ENCODE peak calls at places on chromosomes 13 and 19, in nine cellular contexts. C is CD4-positive, alpha-beta T cell; M is fibroblast of the aortic adventitia; G is neural crest cell; V is IMR-90; W is brain microvascular endothelial cell; X is left lung; D is psoas muscle; T is HCT116. Y is an unnamed sample.

GRCh38 chr19:2334986-2335846 is 6.7 kb downstream of the SPPL2B start:
- DNase-seq in C (no peak), M (no peak), G (no peak), V (no peak), W (no peak), X (no peak), D (no peak), T (no peak), Y (no peak)

GRCh38 chr13:112120031-112120373 is 53.1 kb downstream of the SOX1 start:
- DNase-seq in C (no peak), M (no peak), G (no peak), V (no peak), W (no peak), X (no peak), D (no peak), T (no peak), Y (no peak)

GRCh38 chr13:95298971-95299627 is 2.2 kb downstream of the ABCC4 start:
- DNase-seq in C (no peak), M (peak), G (no peak), V (peak), W (peak), X (no peak), D (no peak), T (peak), Y (peak)

GRCh38 chr13:73467103-73467502 is 408.3 kb downstream of the KLF5 start:
- DNase-seq in C (no peak), M (peak), G (no peak), V (peak), W (no peak), X (no peak), D (no peak), T (no peak), Y (no peak)

GRCh38 chr19:35388277-35389054 is 17.6 kb downstream of the GPR42 start:
- DNase-seq in C (no peak), M (no peak), G (no peak), V (no peak), W (no peak), X (no peak), D (no peak), T (no peak), Y (no peak)

GRCh38 chr19:10290876-10291553 is 1.3 kb downstream of the ICAM5 start:
- DNase-seq in C (no peak), M (no peak), G (no peak), V (peak), W (no peak), X (peak), D (peak), T (peak), Y (peak)

GRCh38 chr19:10864538-10864899 is 6.8 kb upstream of the CARM1 start:
- DNase-seq in C (peak), M (peak), G (peak), V (peak), W (peak), X (peak), D (peak), T (peak), Y (peak)

GRCh38 chr13:99663908-99664307 is 162.6 kb downstream of the TM9SF2 start:
- DNase-seq in C (no peak), M (no peak), G (no peak), V (no peak), W (no peak), X (no peak), D (no peak), T (no peak), Y (no peak)

GRCh38 chr19:27890696-27891095 is 1322.3 kb downstream of the UQCRFS1 start:
- DNase-seq in C (no peak), M (no peak), G (no peak), V (no peak), W (no peak), X (no peak), D (no peak), T (no peak), Y (no peak)

GRCh38 chr19:45772912-45773311 is 3.9 kb upstream of the SIX5 start:
- DNase-seq in C (no peak), M (no peak), G (no peak), V (no peak), W (no peak), X (no peak), D (no peak), T (no peak), Y (no peak)

GRCh38 chr19:45777395-45777961 is 4.8 kb downstream of the DMPK start:
- DNase-seq in C (no peak), M (no peak), G (no peak), V (no peak), W (no peak), X (no peak), D (no peak), T (no peak), Y (no peak)

GRCh38 chr19:45772130-45772880 is 3.3 kb upstream of the SIX5 start:
- DNase-seq in C (no peak), M (no peak), G (no peak), V (no peak), W (no peak), X (no peak), D (no peak), T (no peak), Y (no peak)

GRCh38 chr19:45773384-45773783 is 4.3 kb upstream of the SIX5 start:
- DNase-seq in C (no peak), M (no peak), G (no peak), V (no peak), W (no peak), X (no peak), D (no peak), T (no peak), Y (no peak)

DNA sequence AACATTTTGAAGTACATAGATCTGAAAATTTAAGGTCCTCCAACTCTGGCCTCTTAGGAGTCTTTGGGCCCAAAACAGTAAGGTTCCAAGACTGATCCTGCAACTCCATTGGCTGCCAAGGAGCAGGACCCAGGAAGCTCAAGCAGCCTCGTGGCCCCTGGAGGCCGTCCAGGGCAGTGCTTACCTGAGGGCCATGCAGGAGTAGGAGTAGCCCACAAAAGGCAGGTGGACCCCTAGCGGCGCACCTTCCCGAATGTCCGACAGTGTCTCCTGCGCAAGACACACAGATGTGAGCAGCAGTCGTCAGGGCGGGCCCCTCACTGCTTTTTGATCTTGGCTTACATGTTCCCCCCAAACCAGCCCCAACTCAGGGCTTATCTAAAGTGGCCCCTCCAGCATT is 5.7 kb upstream of the SIX5 start:
- DNase-seq in C (no peak), M (no peak), G (no peak), V (no peak), W (no peak), X (no peak), D (no peak), T (no peak), Y (no peak)
- TF ChIP-seq CTCF in C (no peak), M (no peak), G (no peak), V (no peak), W (peak), X (no peak), D (no peak), T (peak), Y (no peak)

DNA sequence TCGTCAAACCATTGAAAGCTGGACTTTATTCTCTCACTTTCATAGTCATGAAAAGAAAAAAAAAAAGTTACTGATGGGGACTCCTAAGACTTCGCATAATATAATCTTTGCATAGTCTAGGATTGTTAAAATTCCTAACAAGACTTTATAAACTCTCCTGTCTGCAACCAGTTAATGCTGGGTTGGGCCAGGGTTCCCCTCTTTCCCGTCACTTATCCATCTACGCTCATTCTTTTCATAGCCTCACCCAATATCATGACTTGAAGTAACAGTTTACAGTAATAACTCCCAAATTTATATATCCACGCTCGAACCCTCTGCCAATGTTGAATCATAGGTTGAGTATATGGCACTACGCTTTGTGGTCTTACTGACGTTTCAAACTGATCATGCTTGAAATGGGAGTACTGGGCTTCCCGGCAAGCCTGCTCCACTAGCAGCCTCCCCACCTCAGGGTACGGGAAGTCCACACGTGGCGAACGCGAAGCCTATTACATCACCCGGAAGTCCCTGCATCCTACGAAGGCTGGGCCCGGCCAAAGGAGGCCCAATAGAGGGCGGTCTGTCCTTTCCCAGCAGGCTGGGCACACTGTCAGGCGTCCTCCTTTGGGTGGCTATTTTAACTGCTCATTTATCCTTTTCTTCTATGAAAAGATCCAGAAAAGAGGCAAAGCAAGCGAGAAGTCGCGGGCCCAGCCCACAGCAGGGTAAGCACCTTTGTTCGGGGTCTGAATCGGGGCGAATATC is 694 bp upstream of the ZNF460 start:
- DNase-seq in C (peak), M (peak), G (peak), V (peak), W (peak), X (peak), D (peak), T (peak), Y (peak)
- TF ChIP-seq CTCF in C (no peak), M (peak), G (no peak), V (peak), W (peak), X (peak), D (peak), T (peak), Y (peak)

DNA sequence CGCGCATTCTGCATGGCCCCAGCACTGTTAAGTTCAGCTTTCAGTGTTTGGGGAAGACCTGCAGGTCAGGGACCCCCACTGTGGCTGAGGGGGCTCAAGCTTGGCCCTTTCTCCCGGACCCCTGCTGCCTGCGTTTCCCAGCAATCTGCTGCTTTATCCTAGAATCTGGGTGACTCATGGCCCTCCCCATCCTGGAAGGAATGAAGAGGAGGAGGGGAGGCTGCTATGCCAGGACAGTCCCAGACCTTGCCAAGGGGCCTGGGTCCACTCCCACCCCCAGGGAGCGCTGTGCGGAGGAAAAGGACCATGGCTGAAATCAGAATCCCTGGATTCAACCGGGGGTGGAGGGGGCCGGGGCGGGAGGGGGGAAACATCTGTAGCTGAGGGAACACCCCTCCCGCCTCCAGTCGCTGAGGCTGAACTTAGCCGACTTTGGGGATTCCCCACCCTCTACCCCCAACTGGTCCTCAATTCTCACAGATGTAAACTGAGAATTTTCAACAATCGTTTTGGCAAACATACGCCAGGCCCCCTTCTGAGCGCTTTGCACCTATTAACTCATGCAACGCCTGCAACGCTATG is 20.6 kb downstream of the ZNF114 start:
- DNase-seq in C (no peak), M (peak), G (peak), V (peak), W (peak), X (no peak), D (no peak), T (no peak), Y (peak)
- TF ChIP-seq CTCF in C (no peak), M (peak), G (no peak), V (peak), W (peak), X (no peak), D (no peak), T (no peak), Y (no peak)

GRCh38 chr19:38702278-38702677 is 42.0 kb downstream of the CAPN12 start:
- DNase-seq in C (no peak), M (no peak), G (no peak), V (no peak), W (no peak), X (no peak), D (no peak), T (no peak), Y (no peak)

GRCh38 chr19:38706792-38707511 is 37.3 kb downstream of the CAPN12 start:
- DNase-seq in C (no peak), M (no peak), G (no peak), V (no peak), W (peak), X (no peak), D (no peak), T (no peak), Y (no peak)

GRCh38 chr19:38703509-38703908 is 40.8 kb downstream of the CAPN12 start:
- DNase-seq in C (no peak), M (no peak), G (no peak), V (no peak), W (no peak), X (no peak), D (no peak), T (no peak), Y (no peak)

GRCh38 chr19:38705197-38706019 is 38.9 kb downstream of the CAPN12 start:
- DNase-seq in C (no peak), M (no peak), G (no peak), V (no peak), W (no peak), X (no peak), D (no peak), T (no peak), Y (no peak)

DNA sequence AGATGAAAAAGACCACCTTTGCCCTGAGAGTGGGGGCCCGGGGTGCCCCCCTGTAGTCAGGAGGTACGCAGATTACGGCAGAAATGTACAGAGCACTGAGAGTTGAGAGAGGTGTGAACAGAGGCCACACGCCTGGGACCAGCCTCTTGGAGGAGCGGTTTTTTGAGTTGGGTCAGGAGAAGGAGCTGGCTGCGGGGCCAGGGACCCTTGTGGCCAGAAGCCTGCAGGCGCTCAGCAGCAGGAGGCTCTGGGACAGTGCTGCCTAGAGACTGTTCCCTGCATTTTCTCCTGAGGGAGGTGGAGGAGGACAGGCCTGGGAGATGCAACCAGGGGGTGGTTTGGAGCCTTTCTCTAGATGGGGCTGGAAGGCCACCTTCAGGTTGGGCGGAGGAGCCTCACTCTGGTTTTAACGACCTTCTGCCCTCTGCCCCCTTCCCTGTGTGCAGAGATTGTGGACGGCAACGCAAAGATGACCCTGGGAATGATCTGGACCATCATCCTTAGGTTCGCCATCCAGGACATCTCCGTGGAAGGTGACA is 39.7 kb downstream of the CAPN12 start:
- DNase-seq in C (no peak), M (no peak), G (no peak), V (no peak), W (no peak), X (no peak), D (no peak), T (no peak), Y (no peak)
- TF ChIP-seq CTCF in C (no peak), M (no peak), G (no peak), V (no peak), W (peak), X (no peak), D (no peak), T (no peak), Y (no peak)

GRCh38 chr19:49690073-49690655 is 752 bp upstream of the CPT1C start:
- DNase-seq in C (no peak), M (no peak), G (no peak), V (no peak), W (no peak), X (no peak), D (no peak), T (no peak), Y (no peak)
- TF ChIP-seq CTCF in C (peak), M (no peak), G (peak), V (no peak), W (no peak), X (no peak), D (peak), T (no peak), Y (no peak)

DNA sequence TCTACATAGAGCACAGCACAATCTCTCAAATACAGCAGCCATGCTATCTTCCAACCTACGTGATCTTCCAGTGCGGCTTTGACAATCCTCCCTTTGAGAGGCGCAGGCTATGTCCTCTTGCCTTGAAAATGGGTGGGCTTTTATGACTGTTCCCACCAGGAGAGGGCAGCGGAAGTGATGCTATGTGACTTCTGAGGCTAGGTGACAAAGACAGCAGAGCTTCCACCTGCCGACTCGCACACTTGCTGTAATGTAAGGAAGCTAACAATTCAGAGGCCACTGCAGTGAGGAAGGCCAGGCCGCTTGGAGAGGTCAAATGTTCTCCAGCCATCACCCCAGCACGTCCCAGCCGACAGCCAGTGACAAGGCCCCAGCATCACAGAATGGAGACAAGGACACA is 65.8 kb downstream of the MRPL57 start:
- DNase-seq in C (no peak), M (no peak), G (peak), V (no peak), W (no peak), X (no peak), D (no peak), T (peak), Y (no peak)
- TF ChIP-seq CTCF in C (no peak), M (no peak), G (no peak), V (no peak), W (no peak), X (no peak), D (no peak), T (peak), Y (no peak)

GRCh38 chr13:81540777-81541176 is 1199.9 kb upstream of the SPRY2 start:
- DNase-seq in C (no peak), M (no peak), G (no peak), V (no peak), W (no peak), X (no peak), D (no peak), T (no peak), Y (no peak)
- TF ChIP-seq CTCF in C (no peak), M (no peak), G (peak), V (no peak), W (peak), X (no peak), D (no peak), T (peak), Y (peak)